ENCODE peak calls at places on chromosome 1, in four cellular contexts. D is tibial nerve, U is EL, J is B cell. O is an unnamed sample.

GRCh38 chr1:18927082-18927653 is 24.8 kb upstream of the ALDH4A1 start:
- DNase-seq in D (no peak), U (no peak), J (peak), O (no peak)

GRCh38 chr1:155873860-155874259 is 14.5 kb downstream of the SYT11 start:
- DNase-seq in D (no peak), U (no peak), J (no peak), O (no peak)

GRCh38 chr1:27005648-27006496 is 6.8 kb downstream of the TENT5B start:
- DNase-seq in D (no peak), U (no peak), J (no peak), O (no peak)

GRCh38 chr1:92994105-92994712 is 32.9 kb upstream of the DIPK1A start:
- DNase-seq in D (peak), U (peak), J (peak), O (no peak)

GRCh38 chr1:7267493-7267892 is 482.2 kb downstream of the CAMTA1 start:
- DNase-seq in D (no peak), U (peak), J (no peak), O (no peak)

GRCh38 chr1:201282931-201283829 is at the start of gene PKP1:
- DNase-seq in D (no peak), U (peak), J (no peak), O (no peak)

GRCh38 chr1:29753244-29753643 is 516.9 kb downstream of the PTPRU start:
- DNase-seq in D (no peak), U (no peak), J (no peak), O (no peak)

GRCh38 chr1:119779869-119780356 is 11.2 kb upstream of the HMGCS2 start:
- DNase-seq in D (no peak), U (peak), J (no peak), O (peak)

GRCh38 chr1:224623743-224624333 is 7.7 kb downstream of the CNIH3 start:
- DNase-seq in D (no peak), U (peak), J (no peak), O (no peak)

GRCh38 chr1:87203890-87204289 is 124.8 kb upstream of the LMO4 start:
- DNase-seq in D (no peak), U (peak), J (no peak), O (no peak)

GRCh38 chr1:217089239-217090014 is 366.2 kb upstream of the ESRRG start:
- DNase-seq in D (no peak), U (peak), J (no peak), O (peak)

GRCh38 chr1:20223659-20224058 is 37.3 kb upstream of the PLA2G2C start:
- DNase-seq in D (no peak), U (no peak), J (no peak), O (no peak)

GRCh38 chr1:151009206-151009587 is 948 bp downstream of the PRUNE1 start:
- DNase-seq in D (no peak), U (peak), J (no peak), O (no peak)

GRCh38 chr1:25703041-25703440 is 86.5 kb downstream of the MAN1C1 start:
- DNase-seq in D (no peak), U (no peak), J (no peak), O (no peak)